ENCODE peak calls at places on chromosomes 2 and 18, in five cellular contexts. One of them, this sample, is unnamed.

GRCh38 chr2:38514603-38515154 is 88.0 kb downstream of the HNRNPLL start:
- DNase-seq in astrocyte of the cerebellum: no peak
- DNase-seq in WTC11: no peak
- DNase-seq in Calu3: no peak
- DNase-seq in neural progenitor cell: no peak
- DNase-seq in this sample: no peak

GRCh38 chr2:182379235-182379634 is 47.6 kb downstream of the PDE1A start:
- DNase-seq in Calu3: no peak
- DNase-seq in neural progenitor cell: no peak
- DNase-seq in WTC11: no peak
- DNase-seq in astrocyte of the cerebellum: peak; percentile 59
- DNase-seq in this sample: no peak

GRCh38 chr2:9763356-9764152 is 79.7 kb upstream of the TAF1B start:
- DNase-seq in WTC11: no peak
- DNase-seq in Calu3: peak; percentile 38
- DNase-seq in astrocyte of the cerebellum: no peak
- DNase-seq in neural progenitor cell: no peak
- DNase-seq in this sample: no peak

GRCh38 chr2:45649855-45650806 is 1.3 kb upstream of the PRKCE start:
- DNase-seq in neural progenitor cell: peak; percentile 82
- DNase-seq in WTC11: peak; percentile 46
- DNase-seq in Calu3: peak; percentile 67
- DNase-seq in astrocyte of the cerebellum: no peak
- DNase-seq in this sample: peak; percentile 64

GRCh38 chr2:161165266-161165665 is 5.0 kb downstream of the TANK start:
- DNase-seq in astrocyte of the cerebellum: peak; percentile 72
- DNase-seq in Calu3: no peak
- DNase-seq in WTC11: no peak
- DNase-seq in neural progenitor cell: no peak
- DNase-seq in this sample: no peak

GRCh38 chr2:235206980-235207579 is 255.3 kb downstream of the SH3BP4 start:
- DNase-seq in astrocyte of the cerebellum: no peak
- DNase-seq in WTC11: no peak
- DNase-seq in Calu3: peak; percentile 12
- DNase-seq in neural progenitor cell: no peak
- DNase-seq in this sample: peak; percentile 33

GRCh38 chr2:46460991-46461715 is 18.2 kb upstream of the TMEM247 start:
- DNase-seq in astrocyte of the cerebellum: peak; percentile 45
- DNase-seq in Calu3: peak; percentile 82
- DNase-seq in WTC11: peak; percentile 87
- DNase-seq in neural progenitor cell: peak; percentile 68
- DNase-seq in this sample: peak; percentile 83

GRCh38 chr2:118295592-118296390 is 207.5 kb downstream of the INSIG2 start:
- DNase-seq in astrocyte of the cerebellum: no peak
- DNase-seq in Calu3: no peak
- DNase-seq in neural progenitor cell: no peak
- DNase-seq in WTC11: no peak
- DNase-seq in this sample: no peak

GRCh38 chr2:200765995-200766660 is 45.6 kb upstream of the BZW1 start:
- DNase-seq in WTC11: no peak
- DNase-seq in neural progenitor cell: no peak
- DNase-seq in Calu3: no peak
- DNase-seq in astrocyte of the cerebellum: no peak
- DNase-seq in this sample: no peak

GRCh38 chr2:63124850-63125249 is 74.2 kb downstream of the OTX1 start:
- DNase-seq in astrocyte of the cerebellum: no peak
- DNase-seq in neural progenitor cell: no peak
- DNase-seq in Calu3: no peak
- DNase-seq in WTC11: no peak
- DNase-seq in this sample: no peak

GRCh38 chr2:172090044-172090946 is 5.0 kb downstream of the DLX1 start:
- DNase-seq in WTC11: peak; percentile 68
- DNase-seq in Calu3: no peak
- DNase-seq in neural progenitor cell: peak; percentile 60
- DNase-seq in astrocyte of the cerebellum: no peak
- DNase-seq in this sample: no peak

GRCh38 chr2:50957880-50958279 is 74.1 kb downstream of the NRXN1 start:
- DNase-seq in WTC11: no peak
- DNase-seq in astrocyte of the cerebellum: no peak
- DNase-seq in Calu3: no peak
- DNase-seq in neural progenitor cell: no peak
- DNase-seq in this sample: no peak

GRCh38 chr2:240567137-240567871 is 980 bp upstream of the RNPEPL1 start:
- DNase-seq in neural progenitor cell: no peak
- DNase-seq in Calu3: no peak
- DNase-seq in WTC11: peak; percentile 10
- DNase-seq in astrocyte of the cerebellum: no peak
- DNase-seq in this sample: peak; percentile 38

GRCh38 chr2:202609381-202610145 is 25.2 kb upstream of the FAM117B start:
- DNase-seq in neural progenitor cell: no peak
- DNase-seq in astrocyte of the cerebellum: no peak
- DNase-seq in Calu3: no peak
- DNase-seq in WTC11: no peak
- DNase-seq in this sample: no peak

GRCh38 chr2:196176142-196176738 is 4.9 kb upstream of the STK17B start:
- DNase-seq in astrocyte of the cerebellum: no peak
- DNase-seq in WTC11: no peak
- DNase-seq in Calu3: no peak
- DNase-seq in neural progenitor cell: no peak
- DNase-seq in this sample: no peak

GRCh38 chr18:70931942-70932814 is 643.3 kb downstream of the SOCS6 start:
- DNase-seq in astrocyte of the cerebellum: peak; percentile 33
- DNase-seq in neural progenitor cell: peak; percentile 54
- DNase-seq in WTC11: no peak
- DNase-seq in Calu3: peak; percentile 7
- DNase-seq in this sample: no peak

GRCh38 chr2:24886640-24887324 is 33.3 kb downstream of the ADCY3 start:
- DNase-seq in Calu3: no peak
- DNase-seq in astrocyte of the cerebellum: no peak
- DNase-seq in neural progenitor cell: no peak
- DNase-seq in WTC11: no peak
- DNase-seq in this sample: no peak

GRCh38 chr18:27118964-27119363 is 66.1 kb downstream of the CHST9 start:
- DNase-seq in WTC11: no peak
- DNase-seq in neural progenitor cell: no peak
- DNase-seq in astrocyte of the cerebellum: no peak
- DNase-seq in Calu3: peak; percentile 17
- DNase-seq in this sample: no peak

GRCh38 chr2:56537756-56538155 is 354.0 kb downstream of the CCDC85A start:
- DNase-seq in Calu3: no peak
- DNase-seq in WTC11: no peak
- DNase-seq in astrocyte of the cerebellum: no peak
- DNase-seq in neural progenitor cell: no peak
- DNase-seq in this sample: no peak

GRCh38 chr2:126890136-126890961 is 8.3 kb upstream of the TEX51 start:
- DNase-seq in astrocyte of the cerebellum: no peak
- DNase-seq in WTC11: no peak
- DNase-seq in neural progenitor cell: no peak
- DNase-seq in Calu3: no peak
- DNase-seq in this sample: no peak

GRCh38 chr2:179936654-179937053 is 70.4 kb downstream of the CWC22 start:
- DNase-seq in neural progenitor cell: peak; percentile 66
- DNase-seq in astrocyte of the cerebellum: no peak
- DNase-seq in WTC11: peak; percentile 70
- DNase-seq in Calu3: peak; percentile 76
- DNase-seq in this sample: no peak

GRCh38 chr2:20291106-20291564 is 59.5 kb downstream of the PUM2 start:
- DNase-seq in astrocyte of the cerebellum: peak; percentile 63
- DNase-seq in WTC11: peak; percentile 62
- DNase-seq in Calu3: peak; percentile 78
- DNase-seq in neural progenitor cell: peak; percentile 88
- DNase-seq in this sample: peak; percentile 42

GRCh38 chr2:1602359-1603010 is 141.8 kb downstream of the PXDN start:
- DNase-seq in WTC11: no peak
- DNase-seq in astrocyte of the cerebellum: no peak
- DNase-seq in neural progenitor cell: no peak
- DNase-seq in Calu3: no peak
- DNase-seq in this sample: no peak

GRCh38 chr2:240498958-240499260 is 58.9 kb downstream of the ANKMY1 start:
- DNase-seq in astrocyte of the cerebellum: no peak
- DNase-seq in WTC11: no peak
- DNase-seq in Calu3: no peak
- DNase-seq in neural progenitor cell: no peak
- DNase-seq in this sample: no peak

GRCh38 chr2:67840460-67841068 is 222.2 kb downstream of the C1D start:
- DNase-seq in astrocyte of the cerebellum: peak; percentile 51
- DNase-seq in WTC11: peak; percentile 74
- DNase-seq in Calu3: peak; percentile 82
- DNase-seq in neural progenitor cell: peak; percentile 80
- DNase-seq in this sample: peak; percentile 40

GRCh38 chr2:157269060-157269459 is 11.6 kb downstream of the GALNT5 start:
- DNase-seq in Calu3: no peak
- DNase-seq in neural progenitor cell: no peak
- DNase-seq in WTC11: no peak
- DNase-seq in astrocyte of the cerebellum: no peak
- DNase-seq in this sample: no peak

GRCh38 chr2:160353166-160353565 is 140.4 kb downstream of the RBMS1 start:
- DNase-seq in neural progenitor cell: no peak
- DNase-seq in Calu3: peak; percentile 24
- DNase-seq in astrocyte of the cerebellum: no peak
- DNase-seq in WTC11: no peak
- DNase-seq in this sample: no peak

GRCh38 chr2:2260691-2261268 is 70.3 kb downstream of the MYT1L start:
- DNase-seq in neural progenitor cell: no peak
- DNase-seq in WTC11: no peak
- DNase-seq in Calu3: no peak
- DNase-seq in astrocyte of the cerebellum: no peak
- DNase-seq in this sample: no peak

GRCh38 chr18:21257383-21257782 is 15.4 kb downstream of the GREB1L start:
- DNase-seq in WTC11: no peak
- DNase-seq in Calu3: no peak
- DNase-seq in neural progenitor cell: no peak
- DNase-seq in astrocyte of the cerebellum: no peak
- DNase-seq in this sample: no peak

GRCh38 chr2:146523218-146523617 is 1321.6 kb upstream of the ACVR2A start:
- DNase-seq in neural progenitor cell: no peak
- DNase-seq in Calu3: no peak
- DNase-seq in WTC11: no peak
- DNase-seq in astrocyte of the cerebellum: no peak
- DNase-seq in this sample: no peak

DNA sequence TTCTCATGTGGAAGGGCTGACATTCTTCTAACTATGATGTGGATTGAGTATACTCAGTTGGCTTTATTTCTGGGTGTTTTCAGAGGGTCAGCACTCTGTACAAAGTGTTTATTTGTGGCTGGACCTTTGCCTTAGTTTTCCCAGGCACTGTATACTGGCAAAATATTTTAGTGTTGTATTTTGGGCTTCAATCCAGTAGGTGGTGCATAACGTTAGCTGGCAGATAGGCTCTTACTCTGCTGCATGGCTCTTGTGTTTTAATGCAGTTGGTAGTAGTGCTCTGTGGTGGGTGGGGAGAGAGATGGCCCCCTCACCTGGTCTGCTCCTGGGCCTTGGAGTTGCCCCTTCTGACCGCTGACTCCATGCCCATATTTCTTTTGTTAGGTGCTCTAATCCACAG is 75.6 kb upstream of the REG3A start:
- DNase-seq in WTC11: no peak
- DNase-seq in astrocyte of the cerebellum: no peak
- DNase-seq in Calu3: no peak
- DNase-seq in neural progenitor cell: peak; percentile 10
- DNase-seq in this sample: no peak
- TF ChIP-seq CTCF in WTC11: peak; percentile 42
- TF ChIP-seq CTCF in astrocyte of the cerebellum: no peak
- TF ChIP-seq CTCF in Calu3: no peak
- TF ChIP-seq CTCF in neural progenitor cell: peak; percentile 42
- TF ChIP-seq CTCF in this sample: no peak

DNA sequence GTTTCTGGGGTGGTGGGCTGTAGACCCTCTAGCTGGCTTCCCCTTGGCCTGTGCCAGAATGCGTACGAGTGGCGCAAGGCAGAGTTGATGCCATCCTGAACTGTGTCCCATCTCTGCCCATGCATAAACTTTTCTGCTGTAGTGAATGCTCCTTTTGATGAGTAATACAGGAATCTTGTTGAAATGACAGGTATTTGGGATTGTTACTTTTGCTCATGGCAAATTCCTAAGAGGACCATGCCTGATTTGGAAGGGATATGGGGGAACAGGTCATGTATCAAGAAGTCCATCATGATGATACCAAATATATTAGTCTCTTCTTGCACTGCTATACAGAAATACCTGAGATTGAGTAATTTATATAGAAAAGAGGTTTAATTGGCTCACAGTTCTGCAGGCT is 648.0 kb downstream of the SLC4A3 start:
- DNase-seq in WTC11: no peak
- DNase-seq in astrocyte of the cerebellum: no peak
- DNase-seq in neural progenitor cell: no peak
- DNase-seq in Calu3: no peak
- DNase-seq in this sample: no peak
- TF ChIP-seq CTCF in WTC11: no peak
- TF ChIP-seq CTCF in astrocyte of the cerebellum: no peak
- TF ChIP-seq CTCF in neural progenitor cell: no peak
- TF ChIP-seq CTCF in Calu3: no peak
- TF ChIP-seq CTCF in this sample: no peak

DNA sequence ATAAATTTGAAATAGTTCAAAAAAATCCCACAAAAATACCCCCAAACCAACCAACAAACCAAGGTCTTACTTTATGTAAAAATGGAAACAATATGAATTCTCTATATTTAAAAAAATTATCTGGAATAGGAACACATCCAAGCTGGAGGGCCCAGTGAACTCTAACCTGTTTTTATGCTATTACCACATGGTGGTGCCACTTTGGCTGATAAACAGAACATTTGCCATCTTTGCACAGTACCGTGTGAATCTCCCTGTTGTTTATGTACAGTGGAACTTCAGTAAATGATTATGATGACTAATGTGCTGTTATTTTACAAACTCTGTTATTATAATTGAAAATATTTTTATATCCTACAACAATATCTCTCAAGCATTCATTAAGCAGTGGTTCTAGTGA is 145.3 kb upstream of the SMAD7 start:
- DNase-seq in Calu3: no peak
- DNase-seq in WTC11: no peak
- DNase-seq in neural progenitor cell: no peak
- DNase-seq in astrocyte of the cerebellum: no peak
- DNase-seq in this sample: no peak
- TF ChIP-seq CTCF in Calu3: no peak
- TF ChIP-seq CTCF in WTC11: no peak
- TF ChIP-seq CTCF in neural progenitor cell: no peak
- TF ChIP-seq CTCF in astrocyte of the cerebellum: no peak
- TF ChIP-seq CTCF in this sample: no peak

GRCh38 chr2:97784953-97785352 is 71.6 kb downstream of the ZAP70 start:
- DNase-seq in Calu3: no peak
- DNase-seq in astrocyte of the cerebellum: no peak
- DNase-seq in neural progenitor cell: no peak
- DNase-seq in WTC11: no peak
- DNase-seq in this sample: no peak

GRCh38 chr2:97792416-97792815 is 79.0 kb downstream of the ZAP70 start:
- DNase-seq in WTC11: no peak
- DNase-seq in neural progenitor cell: no peak
- DNase-seq in astrocyte of the cerebellum: no peak
- DNase-seq in Calu3: no peak
- DNase-seq in this sample: no peak

GRCh38 chr2:97785818-97786217 is 72.4 kb downstream of the ZAP70 start:
- DNase-seq in astrocyte of the cerebellum: no peak
- DNase-seq in WTC11: no peak
- DNase-seq in neural progenitor cell: no peak
- DNase-seq in Calu3: no peak
- DNase-seq in this sample: no peak

GRCh38 chr2:97788986-97789644 is 75.7 kb downstream of the ZAP70 start:
- DNase-seq in astrocyte of the cerebellum: no peak
- DNase-seq in neural progenitor cell: no peak
- DNase-seq in WTC11: no peak
- DNase-seq in Calu3: no peak
- DNase-seq in this sample: no peak
- TF ChIP-seq CTCF in astrocyte of the cerebellum: no peak
- TF ChIP-seq CTCF in neural progenitor cell: no peak
- TF ChIP-seq CTCF in WTC11: no peak
- TF ChIP-seq CTCF in Calu3: no peak
- TF ChIP-seq CTCF in this sample: no peak

GRCh38 chr18:9609190-9609589 is 5.2 kb downstream of the PPP4R1 start:
- DNase-seq in WTC11: no peak
- DNase-seq in astrocyte of the cerebellum: no peak
- DNase-seq in neural progenitor cell: no peak
- DNase-seq in Calu3: no peak
- DNase-seq in this sample: no peak
- TF ChIP-seq CTCF in WTC11: no peak
- TF ChIP-seq CTCF in astrocyte of the cerebellum: no peak
- TF ChIP-seq CTCF in neural progenitor cell: no peak
- TF ChIP-seq CTCF in Calu3: no peak
- TF ChIP-seq CTCF in this sample: no peak

This sample was measured in mesothelial cell of epicardium.